ENCODE peak calls at places on chromosome 15, in ten cellular contexts. Y, I, G, M, K, P, U, F, J and C are unnamed samples. For H3K4me1, the result is how much of the 10 kb centered on the place peaks cover.

GRCh38 chr15:56032366-56032765 is 39.0 kb upstream of the NEDD4 start:
- DNase-seq in Y (no peak), I (no peak), G (no peak), M (no peak), K (no peak), P (no peak), U (no peak), F (no peak), J (no peak), C (no peak)

GRCh38 chr15:50767332-50767861 is 1.9 kb upstream of the SPPL2A start:
- DNase-seq in Y (no peak), I (no peak), G (peak), M (no peak), K (peak), P (no peak), U (no peak), F (no peak), J (no peak), C (no peak)

GRCh38 chr15:78959360-78959759 is 14.5 kb upstream of the CTSH start:
- DNase-seq in Y (no peak), I (no peak), G (no peak), M (no peak), K (no peak), P (no peak), U (no peak), F (no peak), J (no peak), C (no peak)

GRCh38 chr15:101152914-101153313 is 98.9 kb downstream of the CHSY1 start:
- DNase-seq in Y (peak), I (no peak), G (no peak), M (no peak), K (no peak), P (no peak), U (no peak), F (no peak), J (no peak), C (peak)

GRCh38 chr15:40087991-40088928 is 20.4 kb downstream of the BMF start:
- DNase-seq in Y (peak), I (no peak), G (peak), M (no peak), K (peak), P (peak), U (no peak), F (no peak), J (no peak), C (no peak)

GRCh38 chr15:90439946-90440345 is 51.9 kb downstream of the IQGAP1 start:
- DNase-seq in Y (no peak), I (no peak), G (no peak), M (no peak), K (no peak), P (no peak), U (no peak), F (no peak), J (no peak), C (no peak)

GRCh38 chr15:47718474-47719440 is 1.5 kb downstream of the SEMA6D start:
- DNase-seq in Y (peak), I (no peak), G (peak), M (peak), K (no peak), P (no peak), U (no peak), F (no peak), J (peak), C (no peak)

GRCh38 chr15:99168601-99169580 is 64.0 kb downstream of the SYNM start:
- DNase-seq in Y (no peak), I (peak), G (no peak), M (no peak), K (no peak), P (no peak), U (no peak), F (peak), J (no peak), C (no peak)

GRCh38 chr15:83365370-83365938 is 81.0 kb upstream of the BNC1 start:
- DNase-seq in Y (peak), I (no peak), G (no peak), M (peak), K (no peak), P (no peak), U (no peak), F (no peak), J (peak), C (peak)

GRCh38 chr15:74964794-74965193 is 8.2 kb upstream of the RPP25 start:
- DNase-seq in Y (peak), I (no peak), G (no peak), M (peak), K (no peak), P (no peak), U (no peak), F (no peak), J (no peak), C (no peak)

GRCh38 chr15:40353697-40354096 is 2.9 kb downstream of the PHGR1 start:
- DNase-seq in Y (no peak), I (no peak), G (no peak), M (no peak), K (peak), P (no peak), U (no peak), F (no peak), J (no peak), C (no peak)

GRCh38 chr15:44812029-44812517 is 75.7 kb downstream of the TRIM69 start:
- DNase-seq in Y (no peak), I (peak), G (peak), M (no peak), K (no peak), P (peak), U (no peak), F (no peak), J (peak), C (no peak)

GRCh38 chr15:90860942-90861675 is 7.3 kb upstream of the FURIN start:
- DNase-seq in Y (peak), I (no peak), G (no peak), M (no peak), K (no peak), P (no peak), U (no peak), F (no peak), J (no peak), C (no peak)

GRCh38 chr15:78304487-78305413 is 5.3 kb upstream of the SKIC8 start:
- DNase-seq in Y (no peak), I (no peak), G (no peak), M (no peak), K (no peak), P (no peak), U (no peak), F (no peak), J (no peak), C (no peak)

GRCh38 chr15:38374024-38374423 is 79.9 kb upstream of the FAM98B start:
- DNase-seq in Y (no peak), I (no peak), G (no peak), M (no peak), K (no peak), P (no peak), U (no peak), F (no peak), J (no peak), C (no peak)

GRCh38 chr15:68407886-68408500 is 24.0 kb downstream of the ITGA11 start:
- DNase-seq in Y (no peak), I (no peak), G (no peak), M (no peak), K (no peak), P (no peak), U (no peak), F (no peak), J (no peak), C (no peak)

GRCh38 chr15:42578984-42579537 is 3.7 kb downstream of the STARD9 start:
- DNase-seq in Y (no peak), I (no peak), G (no peak), M (no peak), K (no peak), P (no peak), U (no peak), F (no peak), J (no peak), C (no peak)
- H3K4me1 ChIP-seq in Y (under half), I (under half), G (under half), M (under half), K (under half), P (under half), U (under half), F (half or more), J (under half), C (under half)

GRCh38 chr15:70208332-70208731 is 110.6 kb upstream of the TLE3 start:
- DNase-seq in Y (no peak), I (no peak), G (no peak), M (no peak), K (no peak), P (no peak), U (no peak), F (no peak), J (no peak), C (no peak)

GRCh38 chr15:70209499-70209898 is 111.8 kb upstream of the TLE3 start:
- DNase-seq in Y (no peak), I (no peak), G (no peak), M (no peak), K (no peak), P (no peak), U (no peak), F (no peak), J (no peak), C (no peak)

GRCh38 chr15:70210538-70210937 is 112.8 kb upstream of the TLE3 start:
- DNase-seq in Y (no peak), I (no peak), G (no peak), M (no peak), K (no peak), P (no peak), U (no peak), F (peak), J (no peak), C (no peak)

GRCh38 chr15:70212288-70212962 is 114.7 kb upstream of the TLE3 start:
- DNase-seq in Y (peak), I (no peak), G (no peak), M (no peak), K (no peak), P (peak), U (no peak), F (no peak), J (no peak), C (no peak)

DNA sequence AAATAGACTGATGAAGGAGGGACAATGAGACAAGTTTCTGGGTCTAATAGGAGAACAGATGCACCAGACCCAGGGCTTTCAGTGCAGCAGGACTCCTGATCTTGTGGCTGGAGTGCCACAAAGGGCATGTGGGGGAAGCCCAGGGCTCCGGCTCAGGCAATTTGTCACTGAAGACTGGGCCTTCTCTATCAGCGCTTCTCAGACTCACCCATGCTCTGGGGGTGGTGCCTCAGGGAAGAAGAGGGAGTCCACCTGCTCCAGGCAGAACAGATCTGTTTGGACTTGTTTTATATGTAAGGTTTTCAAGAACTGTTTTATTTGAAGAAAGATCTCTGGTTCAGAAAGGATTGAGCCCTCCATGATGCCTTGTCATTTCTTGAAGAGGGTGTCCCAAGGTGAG is 112.4 kb upstream of the TLE3 start:
- DNase-seq in Y (no peak), I (no peak), G (no peak), M (no peak), K (no peak), P (no peak), U (no peak), F (no peak), J (no peak), C (no peak)
- H3K4me3 ChIP-seq in Y (no peak), I (no peak), G (no peak), M (no peak), K (no peak), P (no peak), U (no peak), F (no peak), J (no peak), C (no peak)

DNA sequence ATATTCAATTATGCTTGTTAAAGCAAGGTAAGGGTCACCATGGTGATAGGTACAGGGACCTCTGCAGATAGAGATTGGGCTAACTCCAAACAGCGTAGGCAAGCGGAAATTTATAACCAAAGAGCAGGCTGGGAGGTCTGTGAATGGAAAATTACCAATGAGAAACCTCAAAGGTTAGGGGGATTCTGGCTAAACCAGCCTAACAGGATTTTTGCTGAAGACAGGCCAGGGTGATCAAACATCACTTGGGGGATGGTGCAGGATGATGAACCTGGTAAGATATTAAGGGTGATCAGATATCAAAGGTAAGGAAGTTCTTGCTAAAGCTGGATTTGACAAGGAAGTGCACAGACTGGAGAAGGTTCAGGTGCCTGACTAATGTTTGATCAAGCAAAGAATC is 35.3 kb upstream of the SNRPN start:
- DNase-seq in Y (no peak), I (no peak), G (no peak), M (no peak), K (no peak), P (no peak), U (no peak), F (no peak), J (no peak), C (no peak)
- H3K27ac ChIP-seq in Y (no peak), I (no peak), G (no peak), M (no peak), K (no peak), P (no peak), U (no peak), F (no peak), J (no peak), C (no peak)

GRCh38 chr15:51973775-51974174 is 2.2 kb upstream of the LEO1 start:
- DNase-seq in Y (no peak), I (no peak), G (no peak), M (no peak), K (no peak), P (no peak), U (no peak), F (no peak), J (no peak), C (no peak)

GRCh38 chr15:51970132-51970817 is 1.3 kb downstream of the LEO1 start:
- DNase-seq in Y (peak), I (no peak), G (no peak), M (no peak), K (no peak), P (no peak), U (no peak), F (no peak), J (no peak), C (no peak)

GRCh38 chr15:51971353-51972133 is at the start of gene LEO1:
- DNase-seq in Y (peak), I (peak), G (peak), M (peak), K (peak), P (peak), U (peak), F (peak), J (peak), C (peak)

GRCh38 chr15:51970981-51971352 is 611 bp downstream of the LEO1 start:
- DNase-seq in Y (no peak), I (no peak), G (no peak), M (no peak), K (no peak), P (no peak), U (no peak), F (peak), J (no peak), C (no peak)

GRCh38 chr15:51973220-51973619 is 1.6 kb upstream of the LEO1 start:
- DNase-seq in Y (no peak), I (no peak), G (no peak), M (no peak), K (no peak), P (no peak), U (no peak), F (no peak), J (no peak), C (no peak)
- H3K4me1 ChIP-seq in Y (under half), I (under half), G (under half), M (under half), K (under half), P (under half), U (under half), F (under half), J (under half), C (under half)

GRCh38 chr15:59300618-59301139 is 72.0 kb downstream of the MYO1E start:
- DNase-seq in Y (no peak), I (no peak), G (peak), M (no peak), K (no peak), P (no peak), U (no peak), F (no peak), J (no peak), C (peak)

GRCh38 chr15:59301527-59301926 is 71.1 kb downstream of the MYO1E start:
- DNase-seq in Y (no peak), I (no peak), G (no peak), M (no peak), K (no peak), P (no peak), U (no peak), F (no peak), J (no peak), C (no peak)

GRCh38 chr15:59298255-59298856 is 74.3 kb downstream of the MYO1E start:
- DNase-seq in Y (no peak), I (no peak), G (no peak), M (no peak), K (no peak), P (no peak), U (peak), F (no peak), J (peak), C (no peak)

GRCh38 chr15:59299919-59300617 is 72.6 kb downstream of the MYO1E start:
- DNase-seq in Y (peak), I (peak), G (peak), M (peak), K (peak), P (no peak), U (peak), F (peak), J (peak), C (peak)

DNA sequence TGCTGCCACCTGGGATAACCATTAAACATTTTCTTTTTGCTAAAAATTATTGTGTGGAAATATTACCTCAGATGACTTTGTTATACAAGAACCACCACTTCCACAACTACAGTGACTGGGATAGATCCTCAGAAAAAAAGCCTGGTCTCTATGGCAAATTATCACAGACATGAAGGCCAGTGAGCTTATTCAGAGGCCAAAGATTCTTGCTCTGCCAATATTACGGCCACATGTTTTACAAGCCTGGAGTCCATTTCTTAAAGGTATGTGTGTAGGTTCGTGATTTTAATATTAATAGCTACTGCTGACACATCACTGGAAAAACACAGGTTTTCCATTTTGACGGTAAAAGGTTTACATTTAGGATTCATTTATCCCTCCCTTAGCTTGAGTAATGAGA is 73.8 kb downstream of the MYO1E start:
- DNase-seq in Y (no peak), I (no peak), G (no peak), M (no peak), K (no peak), P (no peak), U (no peak), F (no peak), J (no peak), C (no peak)
- H3K4me3 ChIP-seq in Y (no peak), I (no peak), G (no peak), M (no peak), K (no peak), P (no peak), U (peak), F (no peak), J (no peak), C (no peak)